ENCODE peak calls at places on chromosomes 4 and X, in ten cellular contexts. S, H, T, B, A, Z, K, V, J and M are unnamed samples.

GRCh38 chr4:38582445-38582844 is 81.6 kb upstream of the KLF3 start:
- DNase-seq in S (no peak), H (no peak), T (no peak), B (no peak), A (no peak), Z (no peak), K (no peak), V (no peak), J (no peak), M (no peak)

GRCh38 chrX:64204252-64204651 is 1.3 kb downstream of the AMER1 start:
- DNase-seq in S (no peak), H (no peak), T (no peak), B (peak; percentile 0), A (peak; percentile 7), Z (no peak), K (peak; percentile 11), V (no peak), J (no peak), M (peak; percentile 70)

GRCh38 chr4:74578329-74578728 is 133.4 kb downstream of the AREG start:
- DNase-seq in S (no peak), H (peak; percentile 27), T (no peak), B (no peak), A (no peak), Z (no peak), K (no peak), V (no peak), J (no peak), M (peak; percentile 21)

GRCh38 chr4:98068495-98068894 is 74.8 kb downstream of the STPG2 start:
- DNase-seq in S (no peak), H (peak; percentile 54), T (no peak), B (no peak), A (no peak), Z (no peak), K (no peak), V (no peak), J (no peak), M (no peak)

GRCh38 chr4:1499465-1499864 is 93.2 kb upstream of the NKX1-1 start:
- DNase-seq in S (no peak), H (no peak), T (no peak), B (no peak), A (peak; percentile 10), Z (no peak), K (no peak), V (no peak), J (no peak), M (no peak)

GRCh38 chrX:11010476-11010875 is 100.7 kb upstream of the HCCS start:
- DNase-seq in S (no peak), H (peak; percentile 33), T (no peak), B (no peak), A (no peak), Z (no peak), K (no peak), V (no peak), J (no peak), M (peak; percentile 32)

GRCh38 chrX:39518451-39519212 is 579.1 kb downstream of the BCOR start:
- DNase-seq in S (no peak), H (no peak), T (no peak), B (no peak), A (no peak), Z (no peak), K (peak; percentile 42), V (no peak), J (no peak), M (no peak)

GRCh38 chr4:53489279-53489889 is 101.9 kb downstream of the LNX1 start:
- DNase-seq in S (no peak), H (peak; percentile 57), T (no peak), B (peak; percentile 66), A (no peak), Z (no peak), K (no peak), V (no peak), J (no peak), M (no peak)

GRCh38 chr4:185805262-185805802 is 6.7 kb downstream of the SORBS2 start:
- DNase-seq in S (no peak), H (no peak), T (no peak), B (no peak), A (no peak), Z (no peak), K (no peak), V (no peak), J (no peak), M (no peak)

GRCh38 chr4:38313175-38313574 is 350.8 kb upstream of the KLF3 start:
- DNase-seq in S (no peak), H (no peak), T (no peak), B (no peak), A (no peak), Z (no peak), K (no peak), V (no peak), J (no peak), M (no peak)

GRCh38 chr4:87865960-87866598 is 33.3 kb downstream of the MEPE start:
- DNase-seq in S (peak; percentile 85), H (peak; percentile 13), T (no peak), B (peak; percentile 48), A (peak; percentile 10), Z (no peak), K (no peak), V (no peak), J (no peak), M (no peak)

GRCh38 chr4:105281016-105281415 is 134.3 kb downstream of the TET2 start:
- DNase-seq in S (no peak), H (no peak), T (no peak), B (no peak), A (no peak), Z (no peak), K (no peak), V (no peak), J (no peak), M (no peak)

GRCh38 chr4:185513489-185514181 is 21.7 kb downstream of the PDLIM3 start:
- DNase-seq in S (no peak), H (peak; percentile 43), T (no peak), B (no peak), A (no peak), Z (no peak), K (no peak), V (no peak), J (no peak), M (no peak)

GRCh38 chr4:140028676-140029407 is 125.1 kb downstream of the MAML3 start:
- DNase-seq in S (no peak), H (peak; percentile 3), T (no peak), B (no peak), A (no peak), Z (no peak), K (no peak), V (no peak), J (no peak), M (no peak)

GRCh38 chr4:1493540-1494287 is 87.5 kb upstream of the NKX1-1 start:
- DNase-seq in S (no peak), H (no peak), T (no peak), B (no peak), A (peak; percentile 5), Z (no peak), K (no peak), V (no peak), J (no peak), M (peak; percentile 46)

GRCh38 chr4:122681568-122681967 is 50.9 kb upstream of the BBS12 start:
- DNase-seq in S (no peak), H (no peak), T (no peak), B (no peak), A (no peak), Z (no peak), K (no peak), V (no peak), J (no peak), M (no peak)

GRCh38 chr4:55458164-55458563 is 62.4 kb downstream of the TMEM165 start:
- DNase-seq in S (peak; percentile 50), H (peak; percentile 65), T (no peak), B (peak; percentile 33), A (no peak), Z (no peak), K (no peak), V (peak; percentile 57), J (no peak), M (no peak)

GRCh38 chr4:2722033-2722432 is 34.1 kb downstream of the TNIP2 start:
- DNase-seq in S (no peak), H (no peak), T (no peak), B (no peak), A (no peak), Z (no peak), K (no peak), V (no peak), J (no peak), M (no peak)

GRCh38 chr4:55795342-55795741 is 24.2 kb upstream of the EXOC1L start:
- DNase-seq in S (no peak), H (no peak), T (no peak), B (no peak), A (no peak), Z (no peak), K (no peak), V (no peak), J (no peak), M (no peak)

GRCh38 chr4:182470215-182470614 is 227.0 kb downstream of the TENM3 start:
- DNase-seq in S (no peak), H (no peak), T (no peak), B (no peak), A (no peak), Z (no peak), K (no peak), V (no peak), J (no peak), M (no peak)

GRCh38 chr4:168868044-168868855 is 141.8 kb downstream of the CBR4 start:
- DNase-seq in S (peak; percentile 73), H (peak; percentile 23), T (no peak), B (peak; percentile 86), A (no peak), Z (peak; percentile 25), K (no peak), V (no peak), J (no peak), M (peak; percentile 62)

GRCh38 chr4:23747131-23747752 is 142.6 kb downstream of the PPARGC1A start:
- DNase-seq in S (no peak), H (no peak), T (no peak), B (no peak), A (no peak), Z (no peak), K (peak; percentile 35), V (no peak), J (no peak), M (no peak)

GRCh38 chr4:151436093-151436518 is 27.1 kb downstream of the FHIP1A start:
- DNase-seq in S (no peak), H (peak; percentile 79), T (no peak), B (no peak), A (no peak), Z (no peak), K (no peak), V (no peak), J (no peak), M (peak; percentile 32)

GRCh38 chr4:21507439-21507838 is 441.1 kb downstream of the KCNIP4 start:
- DNase-seq in S (no peak), H (peak; percentile 21), T (no peak), B (no peak), A (peak; percentile 7), Z (no peak), K (no peak), V (peak; percentile 11), J (no peak), M (no peak)

GRCh38 chrX:111098874-111099273 is 2.9 kb downstream of the PAK3 start:
- DNase-seq in S (no peak), H (peak; percentile 30), T (peak; percentile 33), B (no peak), A (peak; percentile 86), Z (no peak), K (peak; percentile 34), V (peak; percentile 7), J (peak; percentile 59), M (peak; percentile 85)

GRCh38 chr4:57109847-57110634 is at the start of gene IGFBP7:
- DNase-seq in S (peak; percentile 77), H (no peak), T (no peak), B (peak; percentile 53), A (peak; percentile 80), Z (peak; percentile 41), K (peak; percentile 40), V (peak; percentile 66), J (no peak), M (peak; percentile 98)

GRCh38 chr4:7761720-7762119 is 177.9 kb downstream of the AFAP1 start:
- DNase-seq in S (peak; percentile 43), H (peak; percentile 27), T (peak; percentile 50), B (peak; percentile 62), A (peak; percentile 90), Z (peak; percentile 57), K (peak; percentile 84), V (peak; percentile 35), J (peak; percentile 47), M (no peak)

GRCh38 chrX:20215565-20215964 is 51.1 kb downstream of the RPS6KA3 start:
- DNase-seq in S (no peak), H (no peak), T (no peak), B (no peak), A (no peak), Z (no peak), K (no peak), V (no peak), J (no peak), M (no peak)